ENCODE peak calls at places on chromosomes 16 and 17, in six cellular contexts. L is right lobe of liver, P is kidney, Y is sigmoid colon, J is esophagus squamous epithelium, I is gastrocnemius medialis. A is an unnamed sample.
A peak's percentile ranks its signal among the peaks of the same experiment; 100 is the strongest.

GRCh38 chr17:52744179-52744578 is 585.7 kb upstream of the CA10 start:
- DNase-seq in L (no peak), P (no peak), Y (no peak), J (no peak), I (no peak), A (no peak)

GRCh38 chr17:489758-490329 is 137.2 kb upstream of the RPH3AL start:
- DNase-seq in L (peak; percentile 53), P (peak; percentile 84), Y (peak; percentile 74), J (no peak), I (no peak), A (no peak)

GRCh38 chr16:785563-786535 is 2.3 kb downstream of the RPUSD1 start:
- DNase-seq in L (peak; percentile 74), P (peak; percentile 87), Y (peak; percentile 81), J (no peak), I (peak; percentile 40), A (no peak)

GRCh38 chr16:12547608-12547922 is 256.1 kb downstream of the CPPED1 start:
- DNase-seq in L (no peak), P (no peak), Y (no peak), J (no peak), I (no peak), A (no peak)

GRCh38 chr17:74347646-74348045 is 14.0 kb downstream of the BTBD17 start:
- DNase-seq in L (no peak), P (no peak), Y (no peak), J (no peak), I (no peak), A (no peak)

GRCh38 chr17:2083613-2084128 is 28.8 kb downstream of the HIC1 start:
- DNase-seq in L (no peak), P (no peak), Y (no peak), J (no peak), I (no peak), A (no peak)

GRCh38 chr17:28657756-28658155 is 4.0 kb downstream of the SDF2 start:
- DNase-seq in L (no peak), P (no peak), Y (no peak), J (no peak), I (no peak), A (no peak)

GRCh38 chr16:66250686-66251405 is 115.6 kb upstream of the CDH5 start:
- DNase-seq in L (no peak), P (peak; percentile 73), Y (peak; percentile 94), J (no peak), I (peak; percentile 75), A (no peak)

GRCh38 chr17:37483311-37484039 is 6.2 kb upstream of the DUSP14 start:
- DNase-seq in L (no peak), P (no peak), Y (peak; percentile 70), J (no peak), I (peak; percentile 27), A (no peak)

GRCh38 chr17:8506145-8506544 is 70.5 kb downstream of the NDEL1 start:
- DNase-seq in L (no peak), P (no peak), Y (no peak), J (no peak), I (peak; percentile 59), A (no peak)

GRCh38 chr17:66198242-66198641 is 6.3 kb upstream of the CEP112 start:
- DNase-seq in L (no peak), P (no peak), Y (no peak), J (no peak), I (no peak), A (no peak)

GRCh38 chr16:1474796-1475551 is at the start of gene CLCN7:
- DNase-seq in L (peak; percentile 91), P (peak; percentile 97), Y (peak; percentile 96), J (peak; percentile 59), I (peak; percentile 91), A (peak; percentile 30)

GRCh38 chr17:48960834-48961515 is 7.4 kb downstream of the GIP start:
- DNase-seq in L (no peak), P (no peak), Y (no peak), J (no peak), I (no peak), A (no peak)

GRCh38 chr17:21463779-21464407 is 87.7 kb downstream of the KCNJ12 start:
- DNase-seq in L (no peak), P (peak; percentile 51), Y (no peak), J (no peak), I (no peak), A (no peak)

DNA sequence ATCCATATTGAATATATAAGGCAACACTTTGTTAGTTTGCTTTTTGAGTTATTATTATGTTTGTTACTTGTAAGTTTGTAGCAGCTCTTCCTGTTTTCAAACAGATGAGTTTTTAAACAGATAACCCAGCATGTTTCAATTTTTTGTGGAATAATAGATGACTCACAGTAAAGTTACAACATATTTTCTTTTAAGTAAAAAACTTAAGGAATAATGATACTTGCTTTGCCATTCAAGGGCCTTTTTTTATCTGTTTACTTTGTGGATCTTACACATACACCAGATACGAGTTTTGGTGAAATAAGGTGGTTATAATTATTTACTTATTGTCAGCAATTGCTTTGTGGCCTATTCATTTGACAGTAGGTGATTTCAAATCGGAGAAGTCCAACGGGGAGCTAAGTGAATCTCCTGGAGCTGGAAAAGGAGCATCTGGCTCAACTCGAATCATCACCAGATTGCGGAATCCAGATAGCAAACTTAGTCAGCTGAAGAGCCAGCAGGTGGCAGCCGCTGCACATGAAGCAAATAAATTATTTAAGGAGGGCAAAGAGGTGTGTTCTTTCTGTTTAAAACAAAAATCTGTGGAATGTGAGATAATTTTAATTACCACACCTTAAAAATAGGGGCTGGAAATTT is 66.3 kb downstream of the BPTF start:
- DNase-seq in L (peak; percentile 30), P (no peak), Y (no peak), J (no peak), I (no peak), A (no peak)
- TF ChIP-seq CTCF in L (peak; percentile 28), P (peak; percentile 22), Y (no peak), J (no peak), I (no peak), A (peak; percentile 33)

DNA sequence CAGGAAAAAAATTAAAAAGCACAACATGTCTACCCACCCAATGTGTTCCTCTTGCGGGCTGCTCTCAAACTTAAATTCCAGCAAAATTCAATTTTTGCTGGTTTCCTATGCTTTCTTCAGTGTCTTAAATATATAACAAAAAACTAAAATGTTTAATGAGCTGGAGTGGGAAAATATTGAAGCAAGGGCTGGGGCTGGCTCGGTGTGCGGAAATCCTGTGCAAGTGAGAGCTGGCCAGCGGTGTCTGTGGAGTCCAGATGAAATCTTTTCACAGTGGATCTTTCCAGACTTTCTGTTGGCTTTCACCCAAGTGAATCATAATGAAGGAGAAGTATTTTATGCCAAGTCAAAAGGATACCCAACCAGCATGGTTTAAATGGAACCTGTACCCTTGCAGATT is 1733.6 kb downstream of the TP53TG3F start:
- DNase-seq in L (no peak), P (no peak), Y (no peak), J (no peak), I (no peak), A (no peak)
- H3K9me3 ChIP-seq in L (no peaks in the 10 kb centered on the region), P (no peaks in the 10 kb centered on the region), Y (no peaks in the 10 kb centered on the region), J (no peaks in the 10 kb centered on the region), I (no peaks in the 10 kb centered on the region), A (no peaks in the 10 kb centered on the region)

GRCh38 chr17:5526821-5527598 is 40.6 kb downstream of the MIS12 start:
- DNase-seq in L (no peak), P (peak; percentile 86), Y (peak; percentile 85), J (no peak), I (peak; percentile 96), A (peak; percentile 30)
- H3K27ac ChIP-seq in L (no peak overlapping the region), P (no peak overlapping the region), Y (peak overlapping the region; percentile 68), J (peak overlapping the region; percentile 39), I (peak overlapping the region; percentile 91), A (peak overlapping the region; percentile 4)

GRCh38 chr16:54268766-54269165 is 17.8 kb downstream of the IRX3 start:
- DNase-seq in L (no peak), P (no peak), Y (no peak), J (no peak), I (no peak), A (no peak)

GRCh38 chr16:54268340-54268739 is 18.2 kb downstream of the IRX3 start:
- DNase-seq in L (no peak), P (no peak), Y (no peak), J (no peak), I (no peak), A (no peak)

GRCh38 chr16:54266363-54266955 is 20.1 kb downstream of the IRX3 start:
- DNase-seq in L (no peak), P (no peak), Y (no peak), J (no peak), I (no peak), A (no peak)

GRCh38 chr16:54269461-54269860 is 17.1 kb downstream of the IRX3 start:
- DNase-seq in L (no peak), P (no peak), Y (no peak), J (no peak), I (no peak), A (no peak)

DNA sequence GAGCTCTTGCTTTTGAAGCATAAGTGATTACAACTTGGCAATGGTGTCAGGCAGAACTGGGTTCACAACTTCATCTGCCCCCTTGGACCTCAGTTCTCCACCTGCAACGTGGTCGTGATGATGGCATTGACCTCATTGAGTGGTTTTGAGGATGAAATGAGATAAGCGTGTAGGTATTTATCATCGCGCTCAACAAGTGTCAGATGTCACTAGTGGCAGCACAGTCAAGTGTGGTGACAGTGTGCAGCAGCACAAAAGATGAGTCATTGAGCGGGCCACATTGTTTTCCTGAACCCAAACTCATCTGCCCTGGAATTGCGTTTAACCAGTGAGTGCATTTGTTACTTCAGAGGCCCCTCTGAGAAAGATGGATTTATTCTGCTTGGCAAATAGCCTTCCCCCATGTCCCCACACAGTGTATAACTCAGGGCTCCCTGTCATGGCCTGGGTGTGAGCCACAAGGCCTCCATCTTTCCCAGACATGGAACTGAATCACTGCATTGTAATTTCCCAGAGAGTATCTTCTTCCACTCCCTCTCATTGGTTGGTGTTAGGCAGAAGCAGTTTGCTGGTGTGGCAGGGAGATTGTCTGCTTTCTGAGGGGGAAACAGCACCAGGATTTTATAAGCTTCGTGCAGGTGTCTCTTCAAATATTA is 20.9 kb downstream of the IRX3 start:
- DNase-seq in L (no peak), P (no peak), Y (no peak), J (no peak), I (no peak), A (no peak)
- TF ChIP-seq CTCF in L (no peak), P (no peak), Y (no peak), J (no peak), I (no peak), A (no peak)

GRCh38 chr17:83187782-83188311 is 108.4 kb downstream of the METRNL start:
- DNase-seq in L (no peak), P (no peak), Y (no peak), J (no peak), I (no peak), A (no peak)
- H3K9me3 ChIP-seq in L (no peaks in the 10 kb centered on the region), P (no peaks in the 10 kb centered on the region), Y (no peaks in the 10 kb centered on the region), J (no peaks in the 10 kb centered on the region), I (no peaks in the 10 kb centered on the region), A (no peaks in the 10 kb centered on the region)

GRCh38 chr16:50071075-50071671 is 5.4 kb downstream of the HEATR3 start:
- DNase-seq in L (no peak), P (no peak), Y (no peak), J (no peak), I (no peak), A (no peak)
- H3K27ac ChIP-seq in L (no peak overlapping the region), P (no peak overlapping the region), Y (no peak overlapping the region), J (no peak overlapping the region), I (no peak overlapping the region), A (no peak overlapping the region)